ENCODE peak calls at places on chromosomes 3 and 15, in four cellular contexts. Q is right lobe of liver, X is heart left ventricle, M is body of pancreas. V is an unnamed sample.

GRCh38 chr3:20055020-20055775 is 15.0 kb downstream of the KAT2B start:
- DNase-seq in Q (no peak), X (no peak), M (no peak), V (no peak)

GRCh38 chr3:8606666-8607065 is 37.9 kb downstream of the SSUH2 start:
- DNase-seq in X (no peak), M (no peak), Q (no peak), V (no peak)

GRCh38 chr15:79373728-79374127 is 58.4 kb upstream of the MINAR1 start:
- DNase-seq in Q (no peak), M (no peak), X (no peak), V (no peak)

GRCh38 chr3:38567498-38567897 is 71.4 kb downstream of the EXOG start:
- DNase-seq in X (no peak), M (no peak), Q (peak; percentile 33), V (no peak)

GRCh38 chr3:62365311-62366092 is 7.8 kb downstream of the FEZF2 start:
- DNase-seq in X (no peak), Q (no peak), M (no peak), V (no peak)

GRCh38 chr3:109773006-109773405 is 435.7 kb upstream of the DPPA4 start:
- DNase-seq in Q (no peak), M (no peak), X (no peak), V (no peak)

GRCh38 chr3:119891944-119892721 is 110.2 kb downstream of the NR1I2 start:
- DNase-seq in Q (peak; percentile 50), X (no peak), M (peak; percentile 26), V (peak; percentile 8)

GRCh38 chr3:61996351-61996750 is 377.0 kb downstream of the FEZF2 start:
- DNase-seq in X (no peak), M (no peak), Q (no peak), V (no peak)

GRCh38 chr15:38690737-38691332 is 126.2 kb upstream of the RASGRP1 start:
- DNase-seq in X (peak; percentile 40), M (peak; percentile 72), Q (peak; percentile 51), V (peak; percentile 71)

GRCh38 chr15:40498891-40499290 is 28.1 kb downstream of the CHST14 start:
- DNase-seq in X (no peak), Q (no peak), M (no peak), V (no peak)

GRCh38 chr3:9765865-9766264 is 3.9 kb downstream of the CAMK1 start:
- DNase-seq in Q (no peak), X (no peak), M (no peak), V (peak; percentile 25)

GRCh38 chr3:139389552-139390368 is at the start of gene COPB2:
- DNase-seq in Q (peak; percentile 100), X (peak; percentile 100), M (peak; percentile 100), V (peak; percentile 100)

GRCh38 chr3:31738423-31738822 is 205.7 kb downstream of the STT3B start:
- DNase-seq in Q (no peak), M (no peak), X (no peak), V (no peak)

GRCh38 chr3:79040091-79040490 is 727.7 kb downstream of the ROBO1 start:
- DNase-seq in Q (no peak), M (no peak), X (no peak), V (no peak)

GRCh38 chr3:35733276-35733675 is 94.0 kb downstream of the ARPP21 start:
- DNase-seq in Q (no peak), X (no peak), M (no peak), V (no peak)

GRCh38 chr15:66911131-66911700 is 154.2 kb upstream of the SMAD3 start:
- DNase-seq in X (no peak), M (no peak), Q (peak; percentile 23), V (no peak)

GRCh38 chr3:129727707-129728106 is 121.2 kb upstream of the PLXND1 start:
- DNase-seq in M (no peak), X (no peak), Q (no peak), V (no peak)

GRCh38 chr15:89820651-89821611 is 6.3 kb upstream of the ANPEP start:
- DNase-seq in X (no peak), Q (no peak), M (no peak), V (no peak)

GRCh38 chr3:33505027-33505426 is 64.8 kb upstream of the UBP1 start:
- DNase-seq in M (no peak), Q (no peak), X (no peak), V (no peak)

GRCh38 chr15:77527164-77527778 is 105.4 kb downstream of the LINGO1 start:
- DNase-seq in Q (no peak), X (peak; percentile 45), M (no peak), V (peak; percentile 38)

GRCh38 chr3:140273542-140274195 is 338.7 kb downstream of the CLSTN2 start:
- DNase-seq in M (no peak), X (no peak), Q (no peak), V (no peak)

GRCh38 chr15:50248994-50249586 is 16.4 kb downstream of the HDC start:
- DNase-seq in M (no peak), X (no peak), Q (no peak), V (no peak)

DNA sequence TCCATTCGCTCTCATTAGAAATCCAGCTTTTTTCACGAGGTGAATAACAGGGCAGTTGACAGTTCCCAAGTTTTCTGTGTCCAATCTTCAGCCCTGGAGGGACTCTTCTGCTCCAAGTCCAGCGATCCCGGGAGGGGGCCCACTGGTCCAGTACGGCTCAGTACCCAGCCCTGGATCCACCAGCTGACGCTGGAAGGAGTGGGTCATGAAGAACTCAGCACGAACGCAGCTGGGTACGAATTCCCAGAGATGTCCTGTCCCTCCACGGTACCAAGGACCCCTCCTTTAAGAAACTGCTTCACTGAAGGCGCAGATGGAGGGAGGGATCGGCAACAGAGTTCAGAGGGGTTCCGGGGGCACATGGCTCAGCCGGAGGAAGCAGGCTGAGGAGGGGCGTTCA is 16.5 kb upstream of the CLK3 start:
- DNase-seq in X (no peak), M (no peak), Q (no peak), V (no peak)
- H3K27ac ChIP-seq in X (peak overlapping the region; percentile 65), M (peak overlapping the region; percentile 78), Q (peak overlapping the region; percentile 93), V (peak overlapping the region; percentile 93)

GRCh38 chr15:31387483-31388118 is 61.0 kb downstream of the KLF13 start:
- DNase-seq in M (peak; percentile 93), Q (peak; percentile 94), X (peak; percentile 82), V (peak; percentile 92)
- TF ChIP-seq POLR2A in M (peak; percentile 60), Q (no peak), X (no peak), V (peak; percentile 47)

GRCh38 chr15:87368511-87368910 is 888.0 kb downstream of the NTRK3 start:
- DNase-seq in X (no peak), M (no peak), Q (no peak), V (no peak)
- H3K27ac ChIP-seq in X (no peak overlapping the region), M (no peak overlapping the region), Q (no peak overlapping the region), V (no peak overlapping the region)

GRCh38 chr3:133661454-133662255 is at the start of gene TOPBP1:
- DNase-seq in X (peak; percentile 84), Q (peak; percentile 88), M (peak; percentile 79), V (peak; percentile 75)
- TF ChIP-seq POLR2A in X (no peak), Q (peak; percentile 55), M (peak; percentile 66), V (peak; percentile 57)

DNA sequence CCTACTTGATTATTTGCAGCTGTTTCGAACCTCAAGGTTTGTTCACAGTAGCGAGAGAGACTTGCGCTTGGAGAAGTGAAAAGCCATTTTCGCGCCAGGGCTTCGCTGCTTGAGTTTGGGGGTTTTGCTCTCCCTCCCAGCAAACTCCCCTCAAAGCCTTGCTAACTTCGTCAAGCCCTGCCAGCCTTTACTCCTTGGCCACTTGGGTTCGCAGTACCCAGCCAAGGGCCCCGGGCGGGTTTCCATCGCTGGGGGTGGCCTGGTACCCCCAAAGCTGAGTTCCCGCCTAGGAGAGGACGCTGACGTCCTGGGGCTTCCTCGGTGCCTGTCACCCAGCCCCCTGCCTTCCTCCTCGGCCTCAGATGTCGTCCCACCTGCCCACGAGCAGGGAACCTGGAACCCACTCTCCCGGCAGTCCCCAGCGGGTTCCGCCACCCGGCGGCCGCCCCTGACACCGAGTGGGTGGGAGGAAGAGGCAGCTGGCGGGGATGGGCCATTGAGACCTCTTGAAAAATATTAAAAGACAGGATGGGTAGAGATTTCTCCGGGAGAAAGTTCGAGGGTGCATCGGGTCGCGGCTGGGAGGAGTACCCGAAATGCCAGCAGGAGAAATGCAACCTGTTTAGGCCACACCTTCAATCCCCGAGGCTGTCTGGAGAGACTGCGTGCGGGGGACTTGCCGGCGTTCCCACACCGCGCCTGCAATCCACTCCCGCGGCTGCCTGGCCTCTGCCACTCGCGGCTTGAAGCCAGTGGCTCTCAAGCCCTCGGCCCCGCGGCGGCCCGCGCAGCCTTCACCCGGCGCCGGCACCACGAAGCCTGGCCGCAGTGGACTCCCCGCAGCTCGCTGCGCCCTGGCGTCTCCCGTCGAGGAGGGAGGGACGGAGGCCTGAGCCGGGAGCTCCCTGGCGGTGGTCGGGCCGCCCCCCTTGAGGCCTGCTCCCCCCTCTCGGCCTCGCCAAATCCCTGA is 8.8 kb upstream of the NR2F2 start:
- DNase-seq in M (no peak), X (no peak), Q (peak; percentile 59), V (no peak)
- H3K27ac ChIP-seq in M (peak overlapping the region; percentile 85), X (peak overlapping the region; percentile 72), Q (peak overlapping the region; percentile 88), V (peak overlapping the region; percentile 72)

GRCh38 chr3:101827211-101828174 is 21.8 kb upstream of the NFKBIZ start:
- DNase-seq in M (peak; percentile 69), Q (peak; percentile 77), X (peak; percentile 80), V (peak; percentile 86)
- TF ChIP-seq POLR2A in M (peak; percentile 79), Q (peak; percentile 79), X (no peak), V (no peak)

DNA sequence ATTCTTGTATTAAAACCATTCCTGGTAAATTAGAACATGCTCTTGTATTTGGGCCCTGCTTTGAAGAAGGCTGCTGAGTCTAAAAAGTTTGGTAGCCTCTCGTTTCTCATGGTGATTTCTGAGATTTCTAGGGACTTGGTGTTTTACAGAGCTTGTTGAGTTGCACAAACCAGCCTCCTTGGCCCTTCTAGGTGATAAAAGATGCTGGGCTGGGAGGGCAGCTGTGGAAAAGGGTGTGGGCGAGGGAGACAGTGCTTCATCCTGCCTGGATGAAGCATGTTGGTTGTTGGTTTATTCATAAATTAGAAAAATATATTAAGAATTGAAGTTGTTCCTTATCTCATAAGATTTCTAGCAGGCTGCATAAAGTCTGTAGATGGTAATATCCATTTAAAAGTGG is 151.7 kb downstream of the IGF1R start:
- DNase-seq in M (no peak), Q (no peak), X (no peak), V (no peak)
- H3K27ac ChIP-seq in M (peak overlapping the region; percentile 84), Q (no peak overlapping the region), X (no peak overlapping the region), V (peak overlapping the region; percentile 53)

GRCh38 chr3:194487289-194488006 is 646 bp upstream of the ATP13A3 start:
- DNase-seq in Q (peak; percentile 72), M (peak; percentile 41), X (peak; percentile 55), V (peak; percentile 37)
- TF ChIP-seq POLR2A in Q (no peak), M (no peak), X (no peak), V (no peak)

GRCh38 chr3:89184596-89184995 is 77.2 kb downstream of the EPHA3 start:
- DNase-seq in M (no peak), X (no peak), Q (no peak), V (no peak)

GRCh38 chr3:89184151-89184550 is 76.7 kb downstream of the EPHA3 start:
- DNase-seq in X (no peak), M (no peak), Q (no peak), V (no peak)

GRCh38 chr3:89179355-89179997 is 72.1 kb downstream of the EPHA3 start:
- DNase-seq in Q (no peak), M (no peak), X (no peak), V (peak; percentile 13)

GRCh38 chr3:89180334-89180733 is 72.9 kb downstream of the EPHA3 start:
- DNase-seq in M (no peak), Q (no peak), X (no peak), V (no peak)
- H3K27ac ChIP-seq in M (no peak overlapping the region), Q (no peak overlapping the region), X (no peak overlapping the region), V (peak overlapping the region; percentile 77)

GRCh38 chr3:12810013-12810780 is 13.7 kb downstream of the CAND2 start:
- DNase-seq in X (peak; percentile 96), Q (peak; percentile 98), M (peak; percentile 96), V (peak; percentile 98)
- TF ChIP-seq POLR2A in X (no peak), Q (peak; percentile 40), M (peak; percentile 55), V (peak; percentile 93)